ENCODE peak calls at places on chromosomes 12 and 14, in six cellular contexts. E is tibial artery, N is foreskin fibroblast, R is choroid plexus epithelial cell, W is MG63, J is left ventricle myocardium inferior. T is an unnamed sample.

GRCh38 chr14:89259951-89260350 is 157.1 kb downstream of the FOXN3 start:
- DNase-seq in R (no peak), W (no peak), N (no peak), J (no peak), E (no peak), T (no peak)

GRCh38 chr14:86038401-86038985 is 508.5 kb downstream of the FLRT2 start:
- DNase-seq in N (peak), J (no peak), W (peak), E (no peak), R (peak), T (peak)

GRCh38 chr12:109925185-109925835 is 25.2 kb downstream of the TCHP start:
- DNase-seq in W (no peak), N (no peak), J (no peak), R (no peak), E (no peak), T (peak)

GRCh38 chr14:51638071-51638944 is 13.4 kb upstream of the FRMD6 start:
- DNase-seq in E (peak), R (peak), J (no peak), W (peak), N (peak), T (peak)

GRCh38 chr14:99676657-99677056 is 7.4 kb upstream of the CYP46A1 start:
- DNase-seq in W (peak), N (no peak), E (no peak), R (no peak), J (no peak), T (no peak)

GRCh38 chr12:126688556-126688955 is 1578.4 kb upstream of the TMEM132C start:
- DNase-seq in R (no peak), N (no peak), E (no peak), W (no peak), J (no peak), T (no peak)

GRCh38 chr14:50410016-50410530 is 13.4 kb upstream of the CDKL1 start:
- DNase-seq in E (no peak), J (no peak), N (no peak), W (no peak), R (no peak), T (no peak)

GRCh38 chr14:55580401-55581010 is 499 bp downstream of the KTN1 start:
- DNase-seq in N (peak), W (peak), J (peak), E (peak), R (no peak), T (peak)

GRCh38 chr14:95248422-95248821 is 71.3 kb downstream of the CLMN start:
- DNase-seq in J (no peak), R (no peak), W (no peak), E (peak), N (no peak), T (no peak)

GRCh38 chr12:93214523-93215289 is 163.0 kb upstream of the NUDT4 start:
- DNase-seq in N (no peak), W (no peak), E (no peak), R (no peak), J (no peak), T (no peak)

GRCh38 chr12:76006028-76006916 is 25.3 kb downstream of the PHLDA1 start:
- DNase-seq in R (no peak), E (no peak), J (no peak), W (no peak), N (no peak), T (peak)

GRCh38 chr12:48601013-48601756 is 31.3 kb upstream of the LALBA start:
- DNase-seq in E (no peak), J (no peak), W (no peak), N (peak), R (peak), T (peak)

GRCh38 chr14:31291210-31291609 is 83.6 kb upstream of the HECTD1 start:
- DNase-seq in W (peak), E (no peak), J (no peak), N (no peak), R (peak), T (no peak)

GRCh38 chr12:19967486-19967885 is 400.9 kb upstream of the PDE3A start:
- DNase-seq in J (no peak), W (peak), N (peak), E (no peak), R (peak), T (no peak)

GRCh38 chr14:84003316-84003715 is 1526.6 kb upstream of the FLRT2 start:
- DNase-seq in R (no peak), N (peak), E (no peak), W (no peak), J (no peak), T (no peak)

GRCh38 chr14:76777721-76778120 is 16.5 kb downstream of the VASH1 start:
- DNase-seq in R (no peak), E (no peak), J (no peak), N (no peak), W (no peak), T (peak)

GRCh38 chr14:20857630-20858261 is 33.4 kb upstream of the RNASE3 start:
- DNase-seq in N (peak), E (peak), J (peak), W (peak), R (peak), T (peak)

GRCh38 chr14:75982724-75983358 is 1.0 kb upstream of the TGFB3 start:
- DNase-seq in R (peak), W (peak), E (peak), J (peak), N (peak), T (peak)

GRCh38 chr12:87086118-87086891 is 830.1 kb upstream of the MGAT4C start:
- DNase-seq in N (no peak), J (no peak), W (peak), R (peak), E (no peak), T (no peak)

GRCh38 chr12:43937947-43938346 is 102.1 kb downstream of the TMEM117 start:
- DNase-seq in N (peak), R (peak), E (no peak), J (no peak), W (peak), T (peak)

GRCh38 chr14:35366048-35366428 is 38.5 kb downstream of the NFKBIA start:
- DNase-seq in N (peak), R (no peak), J (no peak), W (no peak), E (peak), T (peak)

GRCh38 chr12:59699408-59700144 is 103.7 kb downstream of the SLC16A7 start:
- DNase-seq in W (no peak), E (no peak), N (peak), J (no peak), R (peak), T (no peak)

GRCh38 chr12:26150737-26151450 is 26.1 kb upstream of the BHLHE41 start:
- DNase-seq in R (peak), J (no peak), W (peak), E (no peak), N (peak), T (no peak)

GRCh38 chr12:5889381-5890047 is 55.5 kb downstream of the ANO2 start:
- DNase-seq in J (no peak), E (no peak), N (no peak), R (peak), W (no peak), T (peak)

GRCh38 chr14:55129086-55129427 is at the start of gene LGALS3:
- DNase-seq in J (peak), N (peak), E (peak), R (peak), W (peak), T (peak)

GRCh38 chr12:92421701-92422100 is 276.1 kb upstream of the BTG1 start:
- DNase-seq in R (peak), W (no peak), N (peak), J (no peak), E (no peak), T (no peak)

GRCh38 chr14:77059276-77059934 is 30.9 kb upstream of the IRF2BPL start:
- DNase-seq in W (peak), J (no peak), N (peak), E (no peak), R (peak), T (peak)

GRCh38 chr12:96774501-96775256 is 132.4 kb upstream of the NEDD1 start:
- DNase-seq in J (no peak), W (peak), E (no peak), R (no peak), N (peak), T (no peak)

GRCh38 chr12:10503460-10503859 is 2.2 kb upstream of the EIF2S3B start:
- DNase-seq in E (no peak), W (no peak), J (no peak), R (no peak), N (no peak), T (no peak)

GRCh38 chr12:19737019-19737418 is 297.7 kb downstream of the AEBP2 start:
- DNase-seq in J (no peak), E (no peak), R (no peak), W (no peak), N (no peak), T (no peak)

GRCh38 chr12:42469355-42470006 is 120.1 kb downstream of the PRICKLE1 start:
- DNase-seq in R (no peak), E (no peak), W (no peak), N (no peak), J (no peak), T (no peak)

GRCh38 chr12:113359939-113360748 is 1.8 kb downstream of the PLBD2 start:
- DNase-seq in N (peak), R (no peak), J (peak), W (peak), E (no peak), T (peak)

GRCh38 chr14:105581551-105582341 is 55.4 kb downstream of the TMEM121 start:
- DNase-seq in N (no peak), R (no peak), J (no peak), E (no peak), W (no peak), T (peak)

GRCh38 chr12:111248981-111249380 is 119.9 kb downstream of the PHETA1 start:
- DNase-seq in E (no peak), J (no peak), R (no peak), N (peak), W (peak), T (no peak)

GRCh38 chr14:77133718-77134338 is 7.8 kb downstream of the ZDHHC22 start:
- DNase-seq in J (peak), E (peak), N (peak), W (peak), R (peak), T (peak)

GRCh38 chr12:67148265-67148664 is 120.9 kb upstream of the CAND1 start:
- DNase-seq in J (no peak), N (no peak), W (no peak), E (no peak), R (no peak), T (no peak)

DNA sequence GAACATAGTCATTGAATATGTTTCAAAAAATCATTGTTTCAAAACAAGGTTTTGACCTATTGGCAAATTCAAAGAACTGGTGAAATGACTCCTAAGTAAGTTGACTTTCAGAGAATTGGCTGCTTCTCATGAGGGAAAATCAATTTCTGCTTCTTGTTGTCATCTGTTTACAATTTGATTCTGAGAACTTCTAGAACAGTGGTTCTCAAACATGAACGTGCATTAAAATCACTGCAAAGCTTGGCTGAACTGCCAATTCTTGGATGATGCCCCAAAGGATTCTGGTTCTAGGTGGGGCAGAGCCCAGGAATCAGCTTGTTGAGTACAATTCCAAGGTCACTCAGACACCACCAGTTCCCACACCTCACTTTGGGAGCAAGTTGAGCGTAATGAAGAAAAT is 83.9 kb downstream of the ZFP36L1 start:
- DNase-seq in R (no peak), E (no peak), W (no peak), N (no peak), J (no peak), T (peak)
- H3K4me3 ChIP-seq in R (no peak), E (no peak), W (no peak), N (no peak), J (no peak), T (no peak)

DNA sequence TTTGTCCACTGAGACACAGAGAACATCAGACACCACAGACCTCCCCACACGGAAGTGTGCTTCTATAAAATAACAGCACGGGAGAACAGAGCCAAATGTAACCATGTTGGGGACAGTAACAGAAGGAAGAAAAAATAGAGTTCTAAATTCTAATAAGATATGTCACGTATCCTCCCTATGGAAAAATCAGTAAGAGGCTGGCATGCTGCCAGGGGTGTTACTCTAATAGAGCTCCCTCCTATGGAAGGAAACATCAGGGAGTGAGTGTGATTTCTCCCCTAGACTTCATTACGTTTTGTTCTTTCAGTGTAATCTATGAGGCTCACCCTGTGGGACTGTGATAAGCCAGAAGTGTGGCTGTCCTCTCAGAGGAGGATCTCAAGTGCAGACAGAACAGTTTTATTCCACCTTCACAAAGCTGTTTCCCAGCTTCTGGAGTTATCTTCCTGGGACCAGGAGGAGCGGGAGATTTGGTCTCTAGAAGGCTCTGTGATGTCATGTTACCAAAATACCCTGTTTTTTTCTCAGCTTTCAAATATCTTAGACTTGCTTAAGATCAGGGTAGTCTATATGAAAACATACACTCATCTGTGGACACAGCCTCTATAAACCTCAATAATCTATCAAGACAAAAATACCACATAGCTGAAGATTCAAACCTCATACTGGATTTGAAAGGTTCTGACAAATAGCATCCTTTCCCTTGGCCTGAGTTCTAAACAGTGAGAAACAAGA is 69.3 kb downstream of the ZFC3H1 start:
- DNase-seq in E (no peak), W (peak), J (no peak), R (peak), N (peak), T (no peak)
- H3K4me3 ChIP-seq in E (peak), W (no peak), J (peak), R (no peak), N (no peak), T (no peak)

GRCh38 chr12:56521209-56521589 is 421 bp upstream of the RBMS2 start:
- DNase-seq in J (no peak), N (no peak), W (no peak), R (no peak), E (no peak), T (no peak)
- H3K4me3 ChIP-seq in J (peak), N (peak), W (peak), R (peak), E (peak), T (no peak)

GRCh38 chr12:52969828-52970569 is 21.1 kb downstream of the KRT18 start:
- DNase-seq in W (peak), R (no peak), E (no peak), J (peak), N (no peak), T (no peak)

GRCh38 chr12:52965337-52965731 is 16.4 kb downstream of the KRT18 start:
- DNase-seq in W (no peak), J (no peak), N (no peak), E (no peak), R (no peak), T (peak)

DNA sequence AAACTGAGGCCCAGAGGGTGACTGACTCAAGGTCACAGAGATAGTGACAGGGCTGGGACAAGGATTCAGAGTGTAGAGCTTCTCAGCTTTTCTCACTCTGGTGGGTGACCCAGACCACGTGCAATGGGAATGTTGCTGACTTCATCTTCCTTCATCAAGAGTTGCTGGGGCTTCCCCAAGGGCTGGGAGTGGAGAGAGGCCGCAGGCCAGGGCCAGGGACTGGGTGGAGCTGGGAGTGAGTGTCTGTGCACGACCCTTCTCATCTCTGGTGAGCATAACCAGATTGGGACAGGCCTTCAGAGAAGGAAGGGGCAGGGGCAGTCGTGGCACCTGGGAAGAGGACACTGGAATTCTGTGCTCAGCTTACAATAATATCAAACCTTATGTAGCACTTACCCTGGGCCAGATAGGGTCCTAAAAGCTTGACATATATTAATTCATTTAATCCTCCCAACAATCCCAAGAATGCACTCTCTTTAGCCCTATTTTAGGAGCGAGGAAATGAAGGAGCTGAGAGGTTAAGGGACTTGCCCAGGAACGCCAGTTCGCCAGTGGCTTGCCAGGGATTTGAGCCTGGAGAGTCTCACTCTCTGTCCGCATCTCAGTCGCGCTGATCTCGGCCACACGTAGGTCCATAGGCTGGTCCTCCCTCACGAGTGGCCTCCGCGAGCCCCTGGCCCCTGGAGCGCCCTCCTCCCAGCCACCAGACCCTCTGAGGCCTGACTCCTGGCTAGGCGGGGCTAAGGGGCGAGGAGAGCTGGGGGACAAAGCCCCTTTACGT is 15.8 kb downstream of the KRT18 start:
- DNase-seq in W (no peak), R (no peak), J (no peak), E (no peak), N (no peak), T (peak)
- H3K4me3 ChIP-seq in W (no peak), R (peak), J (peak), E (peak), N (peak), T (peak)

GRCh38 chr12:108597559-108598471 is at the start of gene TMEM119:
- DNase-seq in R (no peak), W (peak), J (peak), E (no peak), N (peak), T (peak)
- H3K4me3 ChIP-seq in R (peak), W (peak), J (peak), E (peak), N (peak), T (no peak)

DNA sequence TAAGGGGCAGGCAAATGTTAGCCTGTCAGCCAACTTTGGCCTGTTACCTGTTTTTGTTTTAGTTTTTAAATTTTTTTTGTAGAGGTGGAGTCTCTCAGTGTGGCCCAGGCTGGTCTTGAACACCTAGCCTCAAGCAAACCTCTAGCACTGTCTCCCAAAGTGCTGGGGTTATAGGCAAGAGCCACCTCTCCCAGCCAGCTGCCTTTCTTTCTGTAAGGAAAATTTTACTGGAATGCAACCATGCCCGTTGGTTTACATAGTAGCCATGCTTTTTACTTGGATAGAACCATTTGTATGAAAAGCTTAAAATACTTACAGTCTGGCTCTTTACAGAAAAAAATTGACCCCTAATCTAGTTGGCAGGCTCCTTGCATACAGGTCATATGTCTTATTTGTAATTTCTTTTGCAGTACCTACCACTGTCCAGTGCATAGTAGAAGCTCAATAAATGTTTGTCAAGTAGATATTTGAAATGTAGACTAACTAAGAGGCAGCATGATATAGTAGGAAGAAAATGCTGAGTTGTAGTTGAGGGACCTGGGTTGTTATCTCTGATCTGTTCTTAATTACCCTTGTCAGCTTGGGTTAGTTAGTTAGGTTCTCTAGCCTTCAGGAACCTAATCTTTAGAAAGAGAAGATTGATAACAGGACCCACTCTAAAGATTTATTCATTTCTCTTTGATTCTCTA is 4.7 kb downstream of the MDM2 start:
- DNase-seq in E (no peak), R (no peak), N (no peak), J (no peak), W (no peak), T (no peak)
- H3K4me3 ChIP-seq in E (no peak), R (peak), N (peak), J (no peak), W (no peak), T (no peak)

GRCh38 chr12:56161677-56162351 is 3.7 kb downstream of the MYL6 start:
- DNase-seq in N (no peak), J (no peak), R (no peak), E (no peak), W (no peak), T (no peak)
- H3K4me3 ChIP-seq in N (no peak), J (peak), R (no peak), E (peak), W (no peak), T (no peak)

GRCh38 chr12:119645535-119646059 is 22.3 kb upstream of the PRKAB1 start:
- DNase-seq in J (no peak), E (no peak), R (no peak), W (no peak), N (no peak), T (no peak)

GRCh38 chr12:119649202-119649808 is 18.6 kb upstream of the PRKAB1 start:
- DNase-seq in E (no peak), W (no peak), J (no peak), R (peak), N (peak), T (peak)

GRCh38 chr12:119642986-119643385 is 24.9 kb upstream of the PRKAB1 start:
- DNase-seq in R (no peak), N (no peak), W (no peak), J (no peak), E (no peak), T (peak)

DNA sequence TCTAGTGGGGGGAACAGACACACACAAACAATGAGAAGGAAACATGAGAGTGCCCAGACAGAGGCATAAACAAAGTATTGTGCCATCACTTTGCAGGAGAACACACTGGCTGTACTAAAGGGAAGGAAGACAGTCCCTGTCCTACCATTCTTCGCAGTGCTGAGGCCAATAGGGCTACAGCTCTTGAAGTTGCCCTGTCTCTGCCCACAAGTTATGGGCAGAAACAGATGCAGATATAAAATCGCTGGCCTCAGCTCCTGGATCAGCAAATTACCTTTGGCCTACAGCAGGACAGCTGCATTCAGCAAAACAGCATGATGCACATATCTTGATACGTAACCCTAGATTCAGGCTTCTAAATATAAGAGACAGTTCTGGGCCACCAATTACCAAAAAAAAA is 23.0 kb upstream of the PRKAB1 start:
- DNase-seq in N (no peak), E (no peak), W (no peak), R (no peak), J (no peak), T (no peak)
- H3K4me3 ChIP-seq in N (no peak), E (no peak), W (no peak), R (no peak), J (no peak), T (no peak)

T was measured in H7.